ENCODE peak calls at places on chromosomes 2 and 18, in four cellular contexts. H is AG04450, X is choroid plexus epithelial cell, K is OCI-LY7. N is an unnamed sample.

GRCh38 chr2:109337221-109337620 is 208.2 kb downstream of the SH3RF3 start:
- DNase-seq in K (no peak), X (no peak), H (no peak), N (no peak)

GRCh38 chr2:144886847-144887246 is 366.9 kb upstream of the ZEB2 start:
- DNase-seq in H (no peak), X (no peak), K (no peak), N (no peak)

GRCh38 chr2:100321881-100322820 is at the start of gene LONRF2:
- DNase-seq in X (peak), K (no peak), H (no peak), N (no peak)

GRCh38 chr2:56505885-56506284 is 322.1 kb downstream of the CCDC85A start:
- DNase-seq in K (no peak), H (no peak), X (no peak), N (no peak)

GRCh38 chr2:239018291-239019192 is 170.7 kb downstream of the TWIST2 start:
- DNase-seq in X (no peak), H (no peak), K (no peak), N (no peak)

GRCh38 chr2:225598426-225598825 is 198.9 kb downstream of the NYAP2 start:
- DNase-seq in K (no peak), H (no peak), X (peak), N (no peak)

GRCh38 chr2:224579411-224579810 is 5.8 kb downstream of the CUL3 start:
- DNase-seq in H (no peak), X (peak), K (no peak), N (no peak)

GRCh38 chr2:228181098-228182019 is at the start of gene SPHKAP:
- DNase-seq in K (no peak), X (no peak), H (no peak), N (no peak)

GRCh38 chr2:10452334-10452733 is 4.2 kb upstream of the ODC1 start:
- DNase-seq in K (no peak), H (peak), X (peak), N (no peak)

GRCh38 chr2:176079285-176079830 is 4.4 kb downstream of the EVX2 start:
- DNase-seq in H (no peak), K (no peak), X (no peak), N (no peak)

GRCh38 chr2:69538249-69538648 is 101.0 kb upstream of the NFU1 start:
- DNase-seq in X (no peak), H (no peak), K (no peak), N (no peak)

GRCh38 chr2:12262681-12263436 is 453.9 kb upstream of the TRIB2 start:
- DNase-seq in X (peak), H (peak), K (peak), N (no peak)

GRCh38 chr2:164644036-164644700 is 22.9 kb upstream of the GRB14 start:
- DNase-seq in H (no peak), X (no peak), K (no peak), N (no peak)

GRCh38 chr2:47265158-47265557 is 110.0 kb upstream of the STPG4 start:
- DNase-seq in X (no peak), K (no peak), H (no peak), N (no peak)

GRCh38 chr2:141020346-141020745 is 1110.5 kb downstream of the LRP1B start:
- DNase-seq in K (no peak), H (no peak), X (peak), N (no peak)

GRCh38 chr18:63895190-63895589 is 7.7 kb downstream of the SERPINB2 start:
- DNase-seq in X (no peak), K (no peak), H (no peak), N (no peak)

GRCh38 chr2:238501311-238501710 is 74.6 kb downstream of the ASB1 start:
- DNase-seq in X (no peak), H (no peak), K (no peak), N (no peak)

GRCh38 chr2:166234112-166234846 is 106.5 kb upstream of the SCN1A start:
- DNase-seq in X (peak), K (no peak), H (peak), N (no peak)

GRCh38 chr2:95267458-95268207 is 6.6 kb upstream of the PROM2 start:
- DNase-seq in H (no peak), X (peak), K (no peak), N (no peak)

GRCh38 chr2:223563462-223563861 is 38.7 kb downstream of the SCG2 start:
- DNase-seq in H (peak), X (peak), K (no peak), N (no peak)

GRCh38 chr2:204129591-204130270 is 193.2 kb downstream of the ICOS start:
- DNase-seq in X (no peak), K (no peak), H (no peak), N (no peak)

GRCh38 chr2:30629866-30630265 is 177.4 kb downstream of the CAPN13 start:
- DNase-seq in K (no peak), X (peak), H (no peak), N (no peak)

GRCh38 chr2:9820020-9820973 is 23.0 kb upstream of the TAF1B start:
- DNase-seq in H (no peak), X (no peak), K (no peak), N (no peak)

DNA sequence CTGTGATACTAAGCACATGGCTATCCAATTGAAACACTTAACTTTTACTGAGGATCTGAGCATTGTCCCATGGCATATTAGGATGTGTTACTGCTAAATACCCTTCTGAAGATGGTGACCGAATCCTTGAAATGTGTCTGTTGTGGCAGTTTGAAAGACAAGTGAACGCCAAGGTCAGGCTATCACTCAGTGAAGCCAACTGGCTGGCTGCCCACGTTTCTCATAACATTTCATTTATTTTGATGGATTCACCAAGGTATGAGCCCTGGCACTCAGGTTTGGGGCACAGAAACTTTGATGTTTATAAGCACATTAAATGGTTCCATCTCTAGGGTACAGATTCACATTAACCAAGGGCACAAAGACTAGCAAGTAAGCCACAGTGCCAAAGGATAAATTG is 850.3 kb downstream of the DPP10 start:
- DNase-seq in K (no peak), H (no peak), X (no peak), N (no peak)
- H3K4me3 ChIP-seq in K (no peak), H (no peak), X (no peak), N (no peak)

GRCh38 chr2:29295843-29296242 is 180.6 kb downstream of the CLIP4 start:
- DNase-seq in K (no peak), H (no peak), X (peak), N (no peak)
- TF ChIP-seq CTCF in K (peak), H (peak), X (peak), N (peak)

DNA sequence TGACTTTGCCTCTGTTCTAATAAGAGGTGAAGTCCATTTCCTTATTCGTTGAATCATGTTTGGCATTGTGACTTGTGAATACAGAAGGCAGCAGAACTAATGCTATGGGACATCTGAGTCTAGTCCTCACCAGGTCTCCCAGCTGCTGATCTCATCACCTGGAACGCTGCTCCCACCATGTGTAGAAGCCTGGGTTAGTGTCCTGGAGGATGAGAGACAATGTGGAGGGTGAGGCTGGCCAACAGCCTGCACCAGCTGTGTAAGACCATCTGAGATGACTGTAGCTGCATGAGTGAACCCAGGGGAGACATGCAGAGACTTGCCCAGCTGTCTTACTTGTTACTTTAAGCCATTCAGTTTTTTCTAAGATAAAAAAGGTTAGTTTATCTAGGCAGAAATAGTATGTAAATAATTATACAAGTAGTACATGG is 3.5 kb upstream of the HAAO start:
- DNase-seq in H (peak), X (peak), K (no peak), N (no peak)
- H3K4me3 ChIP-seq in H (no peak), X (no peak), K (no peak), N (peak)

DNA sequence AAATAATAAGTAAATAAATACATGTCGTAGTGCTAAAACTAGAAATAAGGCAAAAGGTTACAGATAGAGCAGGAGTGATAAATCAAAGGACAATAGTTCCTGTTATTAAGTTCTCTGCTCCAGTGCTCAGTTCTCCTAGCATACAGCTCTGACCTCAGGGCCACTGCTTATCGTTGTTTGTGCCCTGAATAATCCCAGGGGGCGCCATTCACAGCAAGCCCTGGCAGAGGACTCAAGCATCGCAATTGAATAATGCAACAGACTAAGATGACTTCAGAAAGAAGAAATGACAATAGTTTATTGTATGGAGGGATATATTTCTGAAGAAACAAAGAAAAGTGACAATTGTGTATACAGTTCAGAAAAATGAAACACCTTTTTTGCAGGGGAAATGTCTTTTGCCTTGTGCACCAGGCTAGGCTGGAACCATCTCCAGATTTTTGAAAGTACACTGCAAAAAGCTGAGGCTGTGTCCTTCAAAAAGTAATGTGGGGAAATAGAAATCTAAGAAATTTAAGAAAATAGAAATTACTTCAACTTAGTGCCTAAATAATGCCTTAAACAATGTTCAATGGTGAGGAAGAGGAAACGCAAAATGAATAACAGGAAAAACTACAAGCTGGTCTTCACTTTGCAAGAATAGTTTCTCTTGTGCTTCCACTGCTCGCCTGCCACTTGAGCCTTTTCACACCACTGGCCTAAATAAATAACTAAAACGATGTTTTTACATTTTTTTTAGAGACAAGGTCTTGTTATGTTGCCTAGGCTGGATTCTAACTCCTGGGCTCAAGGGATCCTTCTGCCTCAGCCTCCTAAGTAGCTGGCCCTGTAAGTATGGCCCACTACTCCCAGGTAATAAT is 19.0 kb upstream of the CCNYL1 start:
- DNase-seq in X (peak), H (no peak), K (peak), N (no peak)
- TF ChIP-seq CTCF in X (peak), H (peak), K (peak), N (peak)

N was measured in GM12864.